ENCODE peak calls at places on chromosomes 3 and 15, in four cellular contexts. One of them, this sample, is unnamed.

GRCh38 chr3:76403556-76403955 is 618.2 kb upstream of the ZNF717 start:
- DNase-seq in NCI-H774: no peak
- DNase-seq in cardiac septum: no peak
- DNase-seq in retina: no peak
- DNase-seq in this sample: no peak

GRCh38 chr3:159816507-159816906 is 172.1 kb upstream of the IL12A start:
- DNase-seq in NCI-H774: no peak
- DNase-seq in cardiac septum: no peak
- DNase-seq in retina: no peak
- DNase-seq in this sample: no peak

GRCh38 chr3:94070341-94070911 is 7.6 kb downstream of the NSUN3 start:
- DNase-seq in NCI-H774: no peak
- DNase-seq in cardiac septum: no peak
- DNase-seq in retina: no peak
- DNase-seq in this sample: no peak

GRCh38 chr15:52440414-52440813 is 88.3 kb downstream of the MYO5A start:
- DNase-seq in NCI-H774: no peak
- DNase-seq in cardiac septum: no peak
- DNase-seq in retina: no peak
- DNase-seq in this sample: no peak

GRCh38 chr3:52202384-52203077 is 4.6 kb downstream of the ALAS1 start:
- DNase-seq in NCI-H774: no peak
- DNase-seq in cardiac septum: no peak
- DNase-seq in retina: no peak
- DNase-seq in this sample: no peak

GRCh38 chr3:71684752-71685151 is 40.5 kb downstream of the EIF4E3 start:
- DNase-seq in NCI-H774: no peak
- DNase-seq in cardiac septum: no peak
- DNase-seq in retina: no peak
- DNase-seq in this sample: no peak

GRCh38 chr15:72797338-72797689 is 13.8 kb upstream of the ADPGK start:
- DNase-seq in NCI-H774: no peak
- DNase-seq in cardiac septum: no peak
- DNase-seq in retina: no peak
- DNase-seq in this sample: no peak

GRCh38 chr3:123036352-123037014 is 8.9 kb upstream of the SEMA5B start:
- DNase-seq in NCI-H774: no peak
- DNase-seq in cardiac septum: no peak
- DNase-seq in retina: no peak
- DNase-seq in this sample: no peak

GRCh38 chr3:73143821-73144237 is 82.4 kb downstream of the EBLN2 start:
- DNase-seq in NCI-H774: no peak
- DNase-seq in cardiac septum: no peak
- DNase-seq in retina: peak; percentile 91
- DNase-seq in this sample: no peak

GRCh38 chr3:108602249-108602934 is 12.9 kb downstream of the DZIP3 start:
- DNase-seq in NCI-H774: no peak
- DNase-seq in cardiac septum: no peak
- DNase-seq in retina: peak; percentile 45
- DNase-seq in this sample: no peak

GRCh38 chr15:90481023-90481422 is 48.7 kb upstream of the CRTC3 start:
- DNase-seq in NCI-H774: no peak
- DNase-seq in cardiac septum: no peak
- DNase-seq in retina: no peak
- DNase-seq in this sample: no peak

GRCh38 chr3:95442766-95443165 is 1371.6 kb upstream of the EPHA6 start:
- DNase-seq in NCI-H774: no peak
- DNase-seq in cardiac septum: no peak
- DNase-seq in retina: no peak
- DNase-seq in this sample: no peak

GRCh38 chr15:90716317-90716975 is 700 bp upstream of the BLM start:
- DNase-seq in NCI-H774: peak; percentile 56
- DNase-seq in cardiac septum: no peak
- DNase-seq in retina: no peak
- DNase-seq in this sample: no peak

GRCh38 chr15:67148196-67148701 is 82.8 kb downstream of the SMAD3 start:
- DNase-seq in NCI-H774: peak; percentile 26
- DNase-seq in cardiac septum: peak; percentile 39
- DNase-seq in retina: no peak
- DNase-seq in this sample: peak; percentile 49

GRCh38 chr15:100769975-100770340 is 109.7 kb upstream of the ALDH1A3 start:
- DNase-seq in NCI-H774: no peak
- DNase-seq in cardiac septum: no peak
- DNase-seq in retina: no peak
- DNase-seq in this sample: peak; percentile 35

GRCh38 chr3:9945358-9945757 is 6.8 kb downstream of the PRRT3 start:
- DNase-seq in NCI-H774: no peak
- DNase-seq in cardiac septum: peak; percentile 54
- DNase-seq in retina: no peak
- DNase-seq in this sample: no peak

GRCh38 chr3:154887869-154888268 is 192.2 kb upstream of the MME start:
- DNase-seq in NCI-H774: no peak
- DNase-seq in cardiac septum: no peak
- DNase-seq in retina: no peak
- DNase-seq in this sample: no peak

GRCh38 chr15:25181290-25182097 is 226.7 kb downstream of the SNRPN start:
- DNase-seq in NCI-H774: no peak
- DNase-seq in cardiac septum: peak; percentile 71
- DNase-seq in retina: no peak
- DNase-seq in this sample: peak; percentile 89

GRCh38 chr3:190811775-190812480 is 50.6 kb downstream of the GMNC start:
- DNase-seq in NCI-H774: peak; percentile 70
- DNase-seq in cardiac septum: no peak
- DNase-seq in retina: peak; percentile 55
- DNase-seq in this sample: no peak

GRCh38 chr3:109081746-109082510 is 36.0 kb downstream of the MORC1 start:
- DNase-seq in NCI-H774: no peak
- DNase-seq in cardiac septum: no peak
- DNase-seq in retina: peak; percentile 23
- DNase-seq in this sample: no peak

GRCh38 chr3:150147776-150148175 is 177.1 kb upstream of the PFN2 start:
- DNase-seq in NCI-H774: peak; percentile 79
- DNase-seq in cardiac septum: no peak
- DNase-seq in retina: no peak
- DNase-seq in this sample: no peak

GRCh38 chr3:69850849-69851248 is 111.6 kb downstream of the MITF start:
- DNase-seq in NCI-H774: no peak
- DNase-seq in cardiac septum: no peak
- DNase-seq in retina: no peak
- DNase-seq in this sample: no peak

GRCh38 chr3:194971965-194972364 is 286.3 kb downstream of the FAM43A start:
- DNase-seq in NCI-H774: no peak
- DNase-seq in cardiac septum: no peak
- DNase-seq in retina: no peak
- DNase-seq in this sample: no peak

GRCh38 chr15:52180196-52180835 is 10.9 kb downstream of the GNB5 start:
- DNase-seq in NCI-H774: no peak
- DNase-seq in cardiac septum: no peak
- DNase-seq in retina: no peak
- DNase-seq in this sample: no peak

GRCh38 chr3:171874251-171874679 is 31.1 kb downstream of the TMEM212 start:
- DNase-seq in NCI-H774: no peak
- DNase-seq in cardiac septum: no peak
- DNase-seq in retina: no peak
- DNase-seq in this sample: no peak

GRCh38 chr15:70789213-70789612 is 25.9 kb upstream of the UACA start:
- DNase-seq in NCI-H774: no peak
- DNase-seq in cardiac septum: no peak
- DNase-seq in retina: no peak
- DNase-seq in this sample: no peak

GRCh38 chr3:56894912-56895431 is 93.2 kb upstream of the ARHGEF3 start:
- DNase-seq in NCI-H774: no peak
- DNase-seq in cardiac septum: no peak
- DNase-seq in retina: no peak
- DNase-seq in this sample: no peak

GRCh38 chr3:127454051-127454450 is 136.5 kb downstream of the TPRA1 start:
- DNase-seq in NCI-H774: no peak
- DNase-seq in cardiac septum: peak; percentile 51
- DNase-seq in retina: no peak
- DNase-seq in this sample: peak; percentile 86

This sample was measured in mesenteric fat pad.